ENCODE peak calls at places on chromosomes 1 and 21, in four cellular contexts. V, S, E and D are unnamed samples.

GRCh38 chr1:67211589-67212563 is 45.6 kb downstream of the IL23R start:
- DNase-seq in V (peak), E (peak), S (no peak), D (no peak)

GRCh38 chr1:201605385-201605747 is 66.4 kb downstream of the NAV1 start:
- DNase-seq in S (no peak), E (peak), V (no peak), D (no peak)

GRCh38 chr1:28750330-28750729 is 13.6 kb downstream of the YTHDF2 start:
- DNase-seq in V (no peak), S (no peak), E (no peak), D (no peak)

GRCh38 chr1:57131701-57132394 is 166.0 kb upstream of the C8B start:
- DNase-seq in S (peak), E (no peak), V (peak), D (peak)

GRCh38 chr21:39851219-39851618 is 16.0 kb upstream of the PCP4 start:
- DNase-seq in S (no peak), E (no peak), V (no peak), D (no peak)

GRCh38 chr1:170318736-170319135 is 173.0 kb downstream of the NTMT2 start:
- DNase-seq in S (no peak), V (no peak), E (no peak), D (no peak)

GRCh38 chr1:60171793-60172192 is 98.2 kb upstream of the C1orf87 start:
- DNase-seq in E (peak), S (peak), V (no peak), D (peak)

GRCh38 chr1:53639251-53639721 is 99.7 kb downstream of the GLIS1 start:
- DNase-seq in E (peak), V (no peak), S (peak), D (no peak)

GRCh38 chr1:39490596-39491145 is 765 bp upstream of the BMP8A start:
- DNase-seq in E (no peak), S (no peak), V (no peak), D (no peak)

GRCh38 chr1:180632326-180633088 is 685 bp downstream of the XPR1 start:
- DNase-seq in S (no peak), V (peak), E (no peak), D (no peak)

GRCh38 chr1:232974971-232975370 is 24.6 kb downstream of the NTPCR start:
- DNase-seq in E (no peak), S (no peak), V (peak), D (no peak)